ENCODE peak calls at places on chromosome 19, in five cellular contexts. One of them, this sample, is unnamed. For H3K27me3, the result is how much of the 10 kb centered on the place peaks cover.

GRCh38 chr19:4164262-4164661 is 10.8 kb downstream of the CREB3L3 start:
- DNase-seq in Peyer's patch: no peak
- DNase-seq in CD4-positive, alpha-beta T cell: no peak
- DNase-seq in fibroblast of lung: no peak
- DNase-seq in CD8-positive, alpha-beta T cell: no peak
- DNase-seq in this sample: no peak

GRCh38 chr19:33221641-33222040 is 4.0 kb downstream of the SLC7A10 start:
- DNase-seq in Peyer's patch: no peak
- DNase-seq in CD4-positive, alpha-beta T cell: no peak
- DNase-seq in fibroblast of lung: no peak
- DNase-seq in CD8-positive, alpha-beta T cell: no peak
- DNase-seq in this sample: no peak

GRCh38 chr19:31349160-31349881 is at the start of gene TSHZ3:
- DNase-seq in Peyer's patch: peak
- DNase-seq in CD4-positive, alpha-beta T cell: peak
- DNase-seq in fibroblast of lung: peak
- DNase-seq in CD8-positive, alpha-beta T cell: peak
- DNase-seq in this sample: peak

GRCh38 chr19:3387645-3388589 is 21.5 kb downstream of the NFIC start:
- DNase-seq in Peyer's patch: peak
- DNase-seq in CD4-positive, alpha-beta T cell: no peak
- DNase-seq in fibroblast of lung: peak
- DNase-seq in CD8-positive, alpha-beta T cell: no peak
- DNase-seq in this sample: peak

GRCh38 chr19:2039082-2039958 is 11.7 kb downstream of the MKNK2 start:
- DNase-seq in Peyer's patch: peak
- DNase-seq in CD4-positive, alpha-beta T cell: no peak
- DNase-seq in fibroblast of lung: no peak
- DNase-seq in CD8-positive, alpha-beta T cell: no peak
- DNase-seq in this sample: peak

GRCh38 chr19:38664503-38665211 is 17.2 kb downstream of the ACTN4 start:
- DNase-seq in Peyer's patch: no peak
- DNase-seq in CD4-positive, alpha-beta T cell: no peak
- DNase-seq in fibroblast of lung: no peak
- DNase-seq in CD8-positive, alpha-beta T cell: no peak
- DNase-seq in this sample: no peak

GRCh38 chr19:49570997-49571676 is 9.2 kb downstream of the NOSIP start:
- DNase-seq in Peyer's patch: no peak
- DNase-seq in CD4-positive, alpha-beta T cell: peak
- DNase-seq in fibroblast of lung: no peak
- DNase-seq in CD8-positive, alpha-beta T cell: no peak
- DNase-seq in this sample: no peak

GRCh38 chr19:13069415-13070369 is 33.0 kb downstream of the LYL1 start:
- DNase-seq in Peyer's patch: no peak
- DNase-seq in CD4-positive, alpha-beta T cell: no peak
- DNase-seq in fibroblast of lung: no peak
- DNase-seq in CD8-positive, alpha-beta T cell: no peak
- DNase-seq in this sample: no peak

GRCh38 chr19:17234911-17235617 is 9.0 kb downstream of the OCEL1 start:
- DNase-seq in Peyer's patch: peak
- DNase-seq in CD4-positive, alpha-beta T cell: no peak
- DNase-seq in fibroblast of lung: peak
- DNase-seq in CD8-positive, alpha-beta T cell: peak
- DNase-seq in this sample: no peak

GRCh38 chr19:48674921-48675824 is 2.4 kb upstream of the NTN5 start:
- DNase-seq in Peyer's patch: peak
- DNase-seq in CD4-positive, alpha-beta T cell: peak
- DNase-seq in fibroblast of lung: peak
- DNase-seq in CD8-positive, alpha-beta T cell: peak
- DNase-seq in this sample: peak

GRCh38 chr19:50158577-50158976 is 4.5 kb downstream of the IZUMO2 start:
- DNase-seq in Peyer's patch: no peak
- DNase-seq in CD4-positive, alpha-beta T cell: no peak
- DNase-seq in fibroblast of lung: no peak
- DNase-seq in CD8-positive, alpha-beta T cell: no peak
- DNase-seq in this sample: no peak

GRCh38 chr19:1189419-1189818 is 15.4 kb upstream of the SBNO2 start:
- DNase-seq in Peyer's patch: no peak
- DNase-seq in CD4-positive, alpha-beta T cell: peak
- DNase-seq in fibroblast of lung: no peak
- DNase-seq in CD8-positive, alpha-beta T cell: peak
- DNase-seq in this sample: no peak

GRCh38 chr19:56167064-56167578 is 8.7 kb upstream of the GALP start:
- DNase-seq in Peyer's patch: no peak
- DNase-seq in CD4-positive, alpha-beta T cell: no peak
- DNase-seq in fibroblast of lung: no peak
- DNase-seq in CD8-positive, alpha-beta T cell: no peak
- DNase-seq in this sample: no peak

GRCh38 chr19:35901854-35902661 is at the start of gene HCST:
- DNase-seq in Peyer's patch: no peak
- DNase-seq in CD4-positive, alpha-beta T cell: peak
- DNase-seq in fibroblast of lung: no peak
- DNase-seq in CD8-positive, alpha-beta T cell: peak
- DNase-seq in this sample: no peak

GRCh38 chr19:811511-812048 is 10.2 kb downstream of the PLPPR3 start:
- DNase-seq in Peyer's patch: no peak
- DNase-seq in CD4-positive, alpha-beta T cell: no peak
- DNase-seq in fibroblast of lung: no peak
- DNase-seq in CD8-positive, alpha-beta T cell: no peak
- DNase-seq in this sample: no peak

GRCh38 chr19:44960906-44961734 is 5.9 kb downstream of the CLPTM1 start:
- DNase-seq in Peyer's patch: no peak
- DNase-seq in CD4-positive, alpha-beta T cell: no peak
- DNase-seq in fibroblast of lung: no peak
- DNase-seq in CD8-positive, alpha-beta T cell: no peak
- DNase-seq in this sample: no peak

GRCh38 chr19:17933414-17934129 is 757 bp downstream of the CCDC124 start:
- DNase-seq in Peyer's patch: peak
- DNase-seq in CD4-positive, alpha-beta T cell: no peak
- DNase-seq in fibroblast of lung: peak
- DNase-seq in CD8-positive, alpha-beta T cell: no peak
- DNase-seq in this sample: no peak

GRCh38 chr19:51110666-51110971 is 2.4 kb upstream of the CTU1 start:
- DNase-seq in Peyer's patch: no peak
- DNase-seq in CD4-positive, alpha-beta T cell: no peak
- DNase-seq in fibroblast of lung: no peak
- DNase-seq in CD8-positive, alpha-beta T cell: no peak
- DNase-seq in this sample: no peak

GRCh38 chr19:16295071-16295470 is 29.6 kb upstream of the KLF2 start:
- DNase-seq in Peyer's patch: no peak
- DNase-seq in CD4-positive, alpha-beta T cell: no peak
- DNase-seq in fibroblast of lung: peak
- DNase-seq in CD8-positive, alpha-beta T cell: no peak
- DNase-seq in this sample: peak

GRCh38 chr19:44951179-44952159 is 3.7 kb upstream of the CLPTM1 start:
- DNase-seq in Peyer's patch: no peak
- DNase-seq in CD4-positive, alpha-beta T cell: peak
- DNase-seq in fibroblast of lung: peak
- DNase-seq in CD8-positive, alpha-beta T cell: peak
- DNase-seq in this sample: no peak

GRCh38 chr19:4367781-4368127 is 24.4 kb downstream of the MPND start:
- DNase-seq in Peyer's patch: no peak
- DNase-seq in CD4-positive, alpha-beta T cell: no peak
- DNase-seq in fibroblast of lung: no peak
- DNase-seq in CD8-positive, alpha-beta T cell: no peak
- DNase-seq in this sample: no peak

GRCh38 chr19:3767050-3767449 is 4.6 kb downstream of the MRPL54 start:
- DNase-seq in Peyer's patch: no peak
- DNase-seq in CD4-positive, alpha-beta T cell: no peak
- DNase-seq in fibroblast of lung: no peak
- DNase-seq in CD8-positive, alpha-beta T cell: no peak
- DNase-seq in this sample: no peak

GRCh38 chr19:15324791-15325519 is 7.4 kb downstream of the BRD4 start:
- DNase-seq in Peyer's patch: no peak
- DNase-seq in CD4-positive, alpha-beta T cell: no peak
- DNase-seq in fibroblast of lung: no peak
- DNase-seq in CD8-positive, alpha-beta T cell: no peak
- DNase-seq in this sample: no peak

GRCh38 chr19:29446331-29446730 is 79.5 kb upstream of the VSTM2B start:
- DNase-seq in Peyer's patch: no peak
- DNase-seq in CD4-positive, alpha-beta T cell: no peak
- DNase-seq in fibroblast of lung: no peak
- DNase-seq in CD8-positive, alpha-beta T cell: no peak
- DNase-seq in this sample: no peak

GRCh38 chr19:43148233-43148632 is 38.1 kb downstream of the PSG5 start:
- DNase-seq in Peyer's patch: no peak
- DNase-seq in CD4-positive, alpha-beta T cell: no peak
- DNase-seq in fibroblast of lung: peak
- DNase-seq in CD8-positive, alpha-beta T cell: no peak
- DNase-seq in this sample: no peak

GRCh38 chr19:55228015-55228391 is 560 bp downstream of the TMEM86B start:
- DNase-seq in Peyer's patch: peak
- DNase-seq in CD4-positive, alpha-beta T cell: no peak
- DNase-seq in fibroblast of lung: no peak
- DNase-seq in CD8-positive, alpha-beta T cell: no peak
- DNase-seq in this sample: no peak

GRCh38 chr19:13095934-13096890 is 6.4 kb downstream of the LYL1 start:
- DNase-seq in Peyer's patch: no peak
- DNase-seq in CD4-positive, alpha-beta T cell: no peak
- DNase-seq in fibroblast of lung: no peak
- DNase-seq in CD8-positive, alpha-beta T cell: no peak
- DNase-seq in this sample: peak

GRCh38 chr19:29029271-29029670 is 183.7 kb downstream of the UQCRFS1 start:
- DNase-seq in Peyer's patch: no peak
- DNase-seq in CD4-positive, alpha-beta T cell: no peak
- DNase-seq in fibroblast of lung: no peak
- DNase-seq in CD8-positive, alpha-beta T cell: no peak
- DNase-seq in this sample: no peak

GRCh38 chr19:403221-404036 is 5.5 kb downstream of the C2CD4C start:
- DNase-seq in Peyer's patch: peak
- DNase-seq in CD4-positive, alpha-beta T cell: no peak
- DNase-seq in fibroblast of lung: no peak
- DNase-seq in CD8-positive, alpha-beta T cell: no peak
- DNase-seq in this sample: peak

GRCh38 chr19:2361259-2362038 is 1.4 kb downstream of the TMPRSS9 start:
- DNase-seq in Peyer's patch: no peak
- DNase-seq in CD4-positive, alpha-beta T cell: no peak
- DNase-seq in fibroblast of lung: no peak
- DNase-seq in CD8-positive, alpha-beta T cell: no peak
- DNase-seq in this sample: no peak

GRCh38 chr19:4191044-4191443 is 8.6 kb downstream of the ANKRD24 start:
- DNase-seq in Peyer's patch: no peak
- DNase-seq in CD4-positive, alpha-beta T cell: no peak
- DNase-seq in fibroblast of lung: no peak
- DNase-seq in CD8-positive, alpha-beta T cell: no peak
- DNase-seq in this sample: no peak

GRCh38 chr19:46623915-46624502 is 880 bp downstream of the PTGIR start:
- DNase-seq in Peyer's patch: no peak
- DNase-seq in CD4-positive, alpha-beta T cell: no peak
- DNase-seq in fibroblast of lung: no peak
- DNase-seq in CD8-positive, alpha-beta T cell: no peak
- DNase-seq in this sample: no peak
- H3K27me3 ChIP-seq in Peyer's patch: under half
- H3K27me3 ChIP-seq in CD4-positive, alpha-beta T cell: under half
- H3K27me3 ChIP-seq in fibroblast of lung: under half
- H3K27me3 ChIP-seq in CD8-positive, alpha-beta T cell: under half
- H3K27me3 ChIP-seq in this sample: under half

GRCh38 chr19:41999878-42000208 is 5.8 kb upstream of the ATP1A3 start:
- DNase-seq in Peyer's patch: no peak
- DNase-seq in CD4-positive, alpha-beta T cell: no peak
- DNase-seq in fibroblast of lung: no peak
- DNase-seq in CD8-positive, alpha-beta T cell: no peak
- DNase-seq in this sample: no peak
- H3K27me3 ChIP-seq in Peyer's patch: under half
- H3K27me3 ChIP-seq in CD4-positive, alpha-beta T cell: half or more
- H3K27me3 ChIP-seq in fibroblast of lung: under half
- H3K27me3 ChIP-seq in CD8-positive, alpha-beta T cell: under half
- H3K27me3 ChIP-seq in this sample: under half

GRCh38 chr19:53828531-53828930 is 4.4 kb upstream of the NLRP12 start:
- DNase-seq in Peyer's patch: no peak
- DNase-seq in CD4-positive, alpha-beta T cell: no peak
- DNase-seq in fibroblast of lung: no peak
- DNase-seq in CD8-positive, alpha-beta T cell: no peak
- DNase-seq in this sample: no peak
- H3K27me3 ChIP-seq in Peyer's patch: under half
- H3K27me3 ChIP-seq in CD4-positive, alpha-beta T cell: under half
- H3K27me3 ChIP-seq in fibroblast of lung: under half
- H3K27me3 ChIP-seq in CD8-positive, alpha-beta T cell: under half
- H3K27me3 ChIP-seq in this sample: under half

DNA sequence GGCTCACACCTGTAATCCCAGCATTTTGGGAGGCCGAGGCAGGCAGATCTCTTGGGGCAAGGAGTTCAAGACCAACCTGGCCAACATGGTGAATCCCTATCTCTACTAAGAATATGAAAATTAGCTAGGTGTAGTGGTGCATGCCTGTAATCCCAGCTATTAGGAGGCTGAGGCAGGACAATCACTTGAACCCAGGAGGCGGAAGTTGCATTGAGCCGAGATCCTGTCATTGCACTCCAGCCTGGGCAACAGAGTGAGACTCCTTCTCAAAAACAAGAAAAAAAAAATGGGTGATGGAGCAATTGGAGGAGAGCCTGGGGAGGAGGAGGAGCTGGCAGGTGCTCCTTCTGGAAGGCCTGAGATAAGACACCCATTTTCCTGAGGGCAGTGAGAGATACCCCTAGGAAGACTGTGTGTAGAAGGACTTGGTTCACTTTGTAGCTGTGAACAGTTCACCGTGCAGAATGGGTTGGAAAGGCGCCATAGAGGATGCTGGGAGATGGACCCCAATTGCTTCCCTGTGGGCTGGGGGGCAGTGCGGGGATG is 8.7 kb upstream of the CARM1 start:
- DNase-seq in Peyer's patch: no peak
- DNase-seq in CD4-positive, alpha-beta T cell: no peak
- DNase-seq in fibroblast of lung: no peak
- DNase-seq in CD8-positive, alpha-beta T cell: no peak
- DNase-seq in this sample: no peak
- H3K27me3 ChIP-seq in Peyer's patch: under half
- H3K27me3 ChIP-seq in CD4-positive, alpha-beta T cell: under half
- H3K27me3 ChIP-seq in fibroblast of lung: under half
- H3K27me3 ChIP-seq in CD8-positive, alpha-beta T cell: under half
- H3K27me3 ChIP-seq in this sample: under half

GRCh38 chr19:5553892-5554291 is 13.9 kb downstream of the TINCR start:
- DNase-seq in Peyer's patch: no peak
- DNase-seq in CD4-positive, alpha-beta T cell: no peak
- DNase-seq in fibroblast of lung: no peak
- DNase-seq in CD8-positive, alpha-beta T cell: no peak
- DNase-seq in this sample: no peak
- H3K27me3 ChIP-seq in Peyer's patch: under half
- H3K27me3 ChIP-seq in CD4-positive, alpha-beta T cell: under half
- H3K27me3 ChIP-seq in fibroblast of lung: under half
- H3K27me3 ChIP-seq in CD8-positive, alpha-beta T cell: under half
- H3K27me3 ChIP-seq in this sample: under half

This sample was measured in aorta.